ENCODE peak calls at places on chromosome 13, in eight cellular contexts. N is uterus; E is activated naive CD4-positive, alpha-beta T cell treated with anti-CD3 and anti-CD28 coated beads, Interleukin-2, amount 10 ng/mL, durations not matched to agents 7 days and 5 days; B is cardiac fibroblast; A is HCEC 1CT; P is fibroblast of lung; Z is right atrium auricular region; S is CD4-positive, alpha-beta T cell. K is an unnamed sample.

GRCh38 chr13:44972956-44973581 is 16.2 kb downstream of the NUFIP1 start:
- DNase-seq in Z (no peak), A (peak; percentile 32), P (peak; percentile 54), N (no peak), B (peak; percentile 62), E (no peak), S (no peak), K (peak; percentile 38)

GRCh38 chr13:41178040-41178439 is 16.3 kb downstream of the KBTBD7 start:
- DNase-seq in A (no peak), N (no peak), P (peak; percentile 60), B (peak; percentile 60), S (no peak), E (no peak), Z (no peak), K (peak; percentile 47)

GRCh38 chr13:38417727-38418126 is 68.1 kb downstream of the UFM1 start:
- DNase-seq in A (peak; percentile 61), N (no peak), E (no peak), Z (no peak), P (peak; percentile 19), S (no peak), B (peak; percentile 37), K (peak; percentile 1)

GRCh38 chr13:31201341-31202024 is 1.7 kb downstream of the B3GLCT start:
- DNase-seq in A (peak; percentile 48), S (no peak), Z (no peak), P (peak; percentile 47), N (peak; percentile 58), B (peak; percentile 63), E (no peak), K (peak; percentile 59)

GRCh38 chr13:46165485-46166220 is 16.3 kb downstream of the LCP1 start:
- DNase-seq in B (peak; percentile 57), A (no peak), N (no peak), S (no peak), E (no peak), Z (no peak), P (no peak), K (no peak)

GRCh38 chr13:27450921-27451461 is 627 bp upstream of the MTIF3 start:
- DNase-seq in S (peak; percentile 26), Z (no peak), N (peak; percentile 28), P (peak; percentile 51), E (peak; percentile 55), B (peak; percentile 57), A (peak; percentile 61), K (peak; percentile 47)

GRCh38 chr13:111429064-111429558 is 108.7 kb downstream of the TEX29 start:
- DNase-seq in A (peak; percentile 2), N (no peak), Z (no peak), P (peak; percentile 27), S (peak; percentile 17), E (peak; percentile 64), B (peak; percentile 36), K (peak; percentile 18)

GRCh38 chr13:76672422-76672821 is 213.8 kb downstream of the KCTD12 start:
- DNase-seq in Z (no peak), A (peak; percentile 13), S (no peak), P (peak; percentile 42), B (peak; percentile 71), N (no peak), E (no peak), K (peak; percentile 30)

GRCh38 chr13:73914119-73914518 is 220.1 kb downstream of the KLF12 start:
- DNase-seq in N (no peak), P (no peak), B (peak; percentile 79), E (no peak), A (no peak), Z (no peak), S (no peak), K (no peak)

GRCh38 chr13:64332048-64332447 is 2898.1 kb downstream of the PCDH9 start:
- DNase-seq in Z (no peak), B (no peak), E (no peak), A (no peak), N (no peak), P (no peak), S (no peak), K (peak; percentile 10)

GRCh38 chr13:34951528-34951927 is 9.5 kb downstream of the NBEA start:
- DNase-seq in B (no peak), A (no peak), S (no peak), E (no peak), Z (no peak), P (no peak), N (no peak), K (no peak)

GRCh38 chr13:23615677-23616076 is 45.5 kb downstream of the TNFRSF19 start:
- DNase-seq in N (no peak), B (no peak), A (no peak), Z (no peak), E (no peak), S (no peak), P (no peak), K (no peak)

GRCh38 chr13:67001363-67001762 is 228.8 kb downstream of the PCDH9 start:
- DNase-seq in A (no peak), P (no peak), E (no peak), N (no peak), Z (no peak), B (no peak), S (no peak), K (no peak)

GRCh38 chr13:98142427-98143156 is at the start of gene FARP1:
- DNase-seq in S (no peak), A (peak; percentile 62), E (peak; percentile 71), B (peak; percentile 44), P (peak; percentile 62), Z (no peak), N (peak; percentile 55), K (peak; percentile 65)

GRCh38 chr13:97141564-97142005 is 80.5 kb upstream of the MBNL2 start:
- DNase-seq in B (peak; percentile 89), P (peak; percentile 86), S (no peak), N (peak; percentile 28), E (no peak), Z (peak; percentile 70), A (peak; percentile 85), K (peak; percentile 94)

GRCh38 chr13:32851083-32852064 is 164.8 kb upstream of the KL start:
- DNase-seq in P (no peak), A (no peak), B (no peak), S (no peak), Z (no peak), N (no peak), E (no peak), K (no peak)

GRCh38 chr13:110726726-110727125 is 13.2 kb downstream of the ING1 start:
- DNase-seq in P (no peak), B (no peak), S (peak; percentile 42), E (peak; percentile 65), Z (no peak), N (no peak), A (no peak), K (no peak)

GRCh38 chr13:51995677-51996551 is 15.3 kb downstream of the ATP7B start:
- DNase-seq in N (no peak), E (no peak), A (no peak), P (peak; percentile 19), Z (no peak), B (no peak), S (no peak), K (no peak)

GRCh38 chr13:44853641-44854040 is 135.6 kb downstream of the NUFIP1 start:
- DNase-seq in A (no peak), S (no peak), N (no peak), B (no peak), Z (peak; percentile 16), P (no peak), E (no peak), K (no peak)

GRCh38 chr13:109380457-109380856 is 405.9 kb downstream of the IRS2 start:
- DNase-seq in E (no peak), S (no peak), N (no peak), Z (no peak), A (no peak), B (no peak), P (no peak), K (no peak)

GRCh38 chr13:31046711-31047279 is 114.3 kb downstream of the TEX26 start:
- DNase-seq in S (no peak), P (peak; percentile 75), A (peak; percentile 42), N (peak; percentile 50), Z (no peak), B (peak; percentile 55), E (no peak), K (peak; percentile 68)

GRCh38 chr13:20174656-20175405 is 14.0 kb upstream of the GJA3 start:
- DNase-seq in N (peak; percentile 76), Z (peak; percentile 97), B (peak; percentile 94), A (peak; percentile 96), S (peak; percentile 36), P (peak; percentile 99), E (peak; percentile 44), K (peak; percentile 99)

GRCh38 chr13:30743319-30744055 is 8.1 kb downstream of the ALOX5AP start:
- DNase-seq in N (peak; percentile 81), S (no peak), B (peak; percentile 97), Z (peak; percentile 89), E (no peak), A (peak; percentile 99), P (peak; percentile 99), K (peak; percentile 99)

GRCh38 chr13:76991796-76992547 is at the start of gene CLN5:
- DNase-seq in A (peak; percentile 92), P (peak; percentile 92), S (peak; percentile 93), Z (peak; percentile 95), E (peak; percentile 97), B (peak; percentile 91), N (peak; percentile 91), K (peak; percentile 90)

GRCh38 chr13:111411186-111411858 is 90.9 kb downstream of the TEX29 start:
- DNase-seq in E (no peak), S (no peak), B (no peak), Z (no peak), A (no peak), N (no peak), P (no peak), K (no peak)

GRCh38 chr13:86684402-86684801 is 885.2 kb upstream of the SLITRK6 start:
- DNase-seq in B (no peak), S (no peak), P (peak; percentile 37), Z (no peak), N (no peak), A (no peak), E (no peak), K (no peak)

GRCh38 chr13:58151452-58151851 is 519.9 kb downstream of the PCDH17 start:
- DNase-seq in B (no peak), S (no peak), N (no peak), A (no peak), P (peak; percentile 31), E (no peak), Z (no peak), K (no peak)